ENCODE peak calls at places on chromosomes 16 and 17, in nine cellular contexts. O, H, I, W, V, Q, D, S and G are unnamed samples.

GRCh38 chr16:3020604-3021448 is 658 bp downstream of the TNFRSF12A start:
- DNase-seq in W (peak), S (peak), O (peak), I (peak), H (peak), V (peak), Q (no peak), D (peak), G (peak)

GRCh38 chr16:31023252-31023602 is 10.1 kb upstream of the STX4 start:
- DNase-seq in S (no peak), D (no peak), Q (no peak), O (no peak), I (no peak), W (no peak), V (no peak), H (no peak), G (no peak)

GRCh38 chr16:27383511-27384243 is 18.3 kb upstream of the IL21R start:
- DNase-seq in W (no peak), Q (peak), V (no peak), O (peak), S (no peak), D (no peak), H (no peak), I (no peak), G (no peak)

GRCh38 chr16:56513972-56514371 is 5.9 kb downstream of the BBS2 start:
- DNase-seq in H (peak), I (no peak), V (peak), W (peak), O (peak), D (peak), Q (peak), S (peak), G (peak)

GRCh38 chr16:80027007-80027965 is 426.7 kb upstream of the MAF start:
- DNase-seq in H (peak), S (peak), W (peak), D (peak), V (peak), I (peak), O (peak), Q (peak), G (peak)

GRCh38 chr16:82631701-82632685 is 5.2 kb downstream of the CDH13 start:
- DNase-seq in D (peak), I (no peak), S (no peak), Q (no peak), O (no peak), W (peak), V (no peak), H (no peak), G (no peak)

GRCh38 chr17:9181640-9182039 is 160.3 kb downstream of the NTN1 start:
- DNase-seq in O (no peak), Q (no peak), V (no peak), S (no peak), I (no peak), D (no peak), W (no peak), H (no peak), G (no peak)

GRCh38 chr16:85553436-85554113 is 59.5 kb upstream of the GSE1 start:
- DNase-seq in V (peak), S (peak), H (no peak), D (peak), W (peak), Q (peak), O (peak), I (no peak), G (no peak)

GRCh38 chr17:62098623-62099231 is 33.6 kb upstream of the MED13 start:
- DNase-seq in H (no peak), Q (no peak), W (peak), S (no peak), D (no peak), I (no peak), O (no peak), V (no peak), G (no peak)

GRCh38 chr16:426115-426905 is 861 bp downstream of the RAB11FIP3 start:
- DNase-seq in V (peak), W (peak), S (no peak), I (no peak), Q (no peak), D (peak), O (peak), H (no peak), G (no peak)

GRCh38 chr17:41907633-41908539 is 10.9 kb downstream of the ACLY start:
- DNase-seq in O (no peak), I (no peak), Q (no peak), H (no peak), S (no peak), D (peak), W (no peak), V (peak), G (no peak)

GRCh38 chr17:2215616-2216364 is 87.8 kb downstream of the SMG6 start:
- DNase-seq in S (no peak), V (peak), Q (no peak), I (peak), W (peak), O (peak), H (peak), D (peak), G (no peak)

GRCh38 chr16:82736161-82736697 is 109.5 kb downstream of the CDH13 start:
- DNase-seq in H (no peak), Q (no peak), O (no peak), W (no peak), V (no peak), I (no peak), D (no peak), S (no peak), G (no peak)

GRCh38 chr17:76697702-76698465 is 12.9 kb downstream of the MXRA7 start:
- DNase-seq in S (no peak), V (no peak), I (no peak), O (no peak), Q (no peak), D (peak), H (no peak), W (no peak), G (no peak)

GRCh38 chr16:81616321-81617020 is 162.6 kb upstream of the PLCG2 start:
- DNase-seq in O (peak), Q (no peak), W (peak), H (peak), S (no peak), V (peak), D (peak), I (no peak), G (no peak)

GRCh38 chr16:27222499-27223225 is 19.3 kb downstream of the KDM8 start:
- DNase-seq in H (no peak), S (no peak), Q (no peak), D (peak), O (no peak), I (peak), W (no peak), V (peak), G (no peak)

GRCh38 chr17:38507436-38507835 is 79.2 kb downstream of the ARHGAP23 start:
- DNase-seq in V (no peak), W (no peak), I (no peak), D (peak), S (no peak), Q (no peak), H (no peak), O (no peak), G (no peak)

GRCh38 chr16:57297856-57298255 is 13.4 kb upstream of the PLLP start:
- DNase-seq in H (peak), Q (peak), O (peak), S (no peak), I (no peak), W (peak), V (no peak), D (no peak), G (no peak)

GRCh38 chr16:87806608-87807546 is 41.1 kb upstream of the KLHDC4 start:
- DNase-seq in H (no peak), V (peak), Q (no peak), O (peak), D (peak), S (peak), W (peak), I (peak), G (peak)

GRCh38 chr17:15177343-15177742 is 87.8 kb downstream of the PMP22 start:
- DNase-seq in Q (no peak), I (no peak), V (no peak), O (no peak), H (no peak), S (no peak), W (no peak), D (no peak), G (no peak)

GRCh38 chr17:74452841-74453661 is 13.4 kb upstream of the CD300A start:
- DNase-seq in O (no peak), I (peak), Q (no peak), D (no peak), W (no peak), V (no peak), S (no peak), H (no peak), G (no peak)

GRCh38 chr17:53950858-53951250 is 128.1 kb downstream of the KIF2B start:
- DNase-seq in D (no peak), Q (no peak), I (no peak), H (no peak), O (no peak), W (no peak), V (no peak), S (no peak), G (no peak)

GRCh38 chr17:4951486-4951885 is 567 bp downstream of the ENO3 start:
- DNase-seq in S (no peak), D (no peak), I (no peak), Q (no peak), O (no peak), W (no peak), H (no peak), V (no peak), G (no peak)

GRCh38 chr16:79757163-79757562 is 156.6 kb upstream of the MAF start:
- DNase-seq in S (no peak), Q (no peak), H (no peak), W (no peak), V (no peak), I (no peak), D (no peak), O (no peak), G (no peak)

GRCh38 chr17:80432961-80433550 is 18.1 kb downstream of the ENDOV start:
- DNase-seq in S (no peak), O (no peak), V (no peak), I (no peak), D (no peak), H (no peak), Q (no peak), W (no peak), G (no peak)

GRCh38 chr17:39450051-39450450 is 1.0 kb downstream of the MED1 start:
- DNase-seq in D (no peak), I (no peak), S (no peak), Q (no peak), V (no peak), O (no peak), H (no peak), W (no peak), G (no peak)

GRCh38 chr17:82230627-82231311 is 1.9 kb downstream of the SLC16A3 start:
- DNase-seq in I (peak), H (no peak), O (peak), D (peak), W (peak), V (peak), S (peak), Q (peak), G (no peak)

GRCh38 chr16:11100239-11100750 is 155.7 kb downstream of the SOCS1 start:
- DNase-seq in Q (no peak), D (peak), I (peak), W (peak), S (peak), O (peak), H (no peak), V (peak), G (no peak)

GRCh38 chr17:72192409-72193192 is 71.8 kb downstream of the SOX9 start:
- DNase-seq in S (no peak), O (no peak), D (peak), H (no peak), I (peak), V (peak), W (no peak), Q (no peak), G (no peak)

GRCh38 chr16:89053725-89054029 is 40.0 kb upstream of the ACSF3 start:
- DNase-seq in D (no peak), Q (no peak), O (no peak), H (no peak), V (no peak), I (no peak), W (no peak), S (no peak), G (no peak)